ENCODE peak calls at places on chromosomes 5 and 9, in ten cellular contexts. O, Q, N, T, L, V, B, H, M and I are unnamed samples.

GRCh38 chr9:97518909-97519307 is 17.4 kb downstream of the TMOD1 start:
- DNase-seq in V (no peak), Q (peak), H (no peak), M (peak), N (peak), O (no peak), T (peak), L (no peak), B (peak), I (no peak)

GRCh38 chr5:75545131-75545530 is 33.4 kb downstream of the POLK start:
- DNase-seq in H (no peak), N (no peak), L (no peak), B (no peak), M (no peak), T (no peak), V (no peak), Q (no peak), O (no peak), I (no peak)

GRCh38 chr9:16004613-16005012 is 451.8 kb downstream of the CCDC171 start:
- DNase-seq in Q (no peak), M (no peak), T (no peak), B (no peak), O (no peak), H (no peak), L (no peak), V (no peak), N (no peak), I (no peak)

GRCh38 chr5:127995556-127995955 is 88.0 kb upstream of the SLC12A2 start:
- DNase-seq in T (no peak), O (no peak), V (no peak), H (no peak), B (no peak), M (no peak), N (no peak), L (no peak), Q (no peak), I (no peak)

GRCh38 chr9:135616621-135617537 is 22.5 kb downstream of the GLT6D1 start:
- DNase-seq in Q (no peak), M (no peak), H (no peak), N (no peak), T (no peak), V (no peak), L (peak), B (no peak), O (no peak), I (no peak)

GRCh38 chr9:124033348-124033747 is 21.8 kb downstream of the LHX2 start:
- DNase-seq in N (no peak), L (no peak), Q (no peak), O (no peak), H (no peak), B (no peak), T (no peak), M (no peak), V (no peak), I (no peak)

GRCh38 chr5:55303238-55303690 is 4.2 kb downstream of the DHX29 start:
- DNase-seq in T (no peak), Q (no peak), B (peak), N (peak), L (no peak), M (no peak), H (no peak), V (no peak), O (no peak), I (no peak)

GRCh38 chr9:134323741-134324358 is 2.4 kb upstream of the RXRA start:
- DNase-seq in Q (no peak), M (peak), T (no peak), H (no peak), O (no peak), N (peak), L (no peak), B (peak), V (no peak), I (no peak)

GRCh38 chr5:72353046-72353445 is 32.9 kb downstream of the PTCD2 start:
- DNase-seq in O (no peak), V (no peak), N (no peak), H (no peak), L (no peak), Q (no peak), T (no peak), M (no peak), B (no peak), I (no peak)

GRCh38 chr5:122145906-122146305 is 16.6 kb downstream of the ZNF474 start:
- DNase-seq in M (no peak), O (no peak), L (no peak), V (no peak), Q (no peak), T (no peak), B (no peak), H (no peak), N (no peak), I (no peak)

GRCh38 chr5:56142620-56143431 is 90.3 kb downstream of the ANKRD55 start:
- DNase-seq in M (peak), L (no peak), Q (no peak), O (no peak), B (peak), H (no peak), V (no peak), N (no peak), T (no peak), I (no peak)